ENCODE peak calls at places on chromosomes 5 and 9, in five cellular contexts. One of them, this sample, is unnamed.

GRCh38 chr5:89457411-89458329 is 574.7 kb upstream of the MEF2C start:
- DNase-seq in neuronal stem cell: no peak
- DNase-seq in H1: no peak
- DNase-seq in trophoblast cell: no peak
- DNase-seq in H9: no peak
- DNase-seq in this sample: peak

GRCh38 chr9:107049046-107049824 is 186.3 kb downstream of the ZNF462 start:
- DNase-seq in neuronal stem cell: no peak
- DNase-seq in H1: no peak
- DNase-seq in trophoblast cell: no peak
- DNase-seq in H9: peak
- DNase-seq in this sample: no peak

GRCh38 chr9:124420991-124421543 is 5.8 kb upstream of the PSMB7 start:
- DNase-seq in neuronal stem cell: no peak
- DNase-seq in H1: no peak
- DNase-seq in trophoblast cell: no peak
- DNase-seq in H9: no peak
- DNase-seq in this sample: peak

GRCh38 chr9:20078246-20078645 is 289.4 kb upstream of the SLC24A2 start:
- DNase-seq in neuronal stem cell: no peak
- DNase-seq in H1: no peak
- DNase-seq in trophoblast cell: no peak
- DNase-seq in H9: no peak
- DNase-seq in this sample: no peak

GRCh38 chr9:123473226-123473625 is 117.2 kb downstream of the CRB2 start:
- DNase-seq in neuronal stem cell: no peak
- DNase-seq in H1: no peak
- DNase-seq in trophoblast cell: no peak
- DNase-seq in H9: no peak
- DNase-seq in this sample: no peak

GRCh38 chr9:131889437-131890244 is 149.8 kb upstream of the RAPGEF1 start:
- DNase-seq in neuronal stem cell: no peak
- DNase-seq in H1: no peak
- DNase-seq in trophoblast cell: no peak
- DNase-seq in H9: peak
- DNase-seq in this sample: no peak

GRCh38 chr5:122942164-122942914 is 94.2 kb downstream of the PPIC start:
- DNase-seq in neuronal stem cell: no peak
- DNase-seq in H1: no peak
- DNase-seq in trophoblast cell: no peak
- DNase-seq in H9: no peak
- DNase-seq in this sample: peak

GRCh38 chr9:35816708-35817107 is 1.9 kb upstream of the HINT2 start:
- DNase-seq in neuronal stem cell: no peak
- DNase-seq in H1: no peak
- DNase-seq in trophoblast cell: no peak
- DNase-seq in H9: peak
- DNase-seq in this sample: peak

GRCh38 chr5:158676642-158677489 is 422.9 kb downstream of the EBF1 start:
- DNase-seq in neuronal stem cell: no peak
- DNase-seq in H1: peak
- DNase-seq in trophoblast cell: no peak
- DNase-seq in H9: peak
- DNase-seq in this sample: no peak

GRCh38 chr9:110936719-110937452 is 101.4 kb downstream of the LPAR1 start:
- DNase-seq in neuronal stem cell: no peak
- DNase-seq in H1: no peak
- DNase-seq in trophoblast cell: no peak
- DNase-seq in H9: no peak
- DNase-seq in this sample: peak

GRCh38 chr5:31329722-31330121 is 136.2 kb downstream of the CDH6 start:
- DNase-seq in neuronal stem cell: no peak
- DNase-seq in H1: no peak
- DNase-seq in trophoblast cell: no peak
- DNase-seq in H9: no peak
- DNase-seq in this sample: no peak

GRCh38 chr5:176355400-176356178 is 6.0 kb downstream of the KIAA1191 start:
- DNase-seq in neuronal stem cell: no peak
- DNase-seq in H1: no peak
- DNase-seq in trophoblast cell: no peak
- DNase-seq in H9: peak
- DNase-seq in this sample: no peak

DNA sequence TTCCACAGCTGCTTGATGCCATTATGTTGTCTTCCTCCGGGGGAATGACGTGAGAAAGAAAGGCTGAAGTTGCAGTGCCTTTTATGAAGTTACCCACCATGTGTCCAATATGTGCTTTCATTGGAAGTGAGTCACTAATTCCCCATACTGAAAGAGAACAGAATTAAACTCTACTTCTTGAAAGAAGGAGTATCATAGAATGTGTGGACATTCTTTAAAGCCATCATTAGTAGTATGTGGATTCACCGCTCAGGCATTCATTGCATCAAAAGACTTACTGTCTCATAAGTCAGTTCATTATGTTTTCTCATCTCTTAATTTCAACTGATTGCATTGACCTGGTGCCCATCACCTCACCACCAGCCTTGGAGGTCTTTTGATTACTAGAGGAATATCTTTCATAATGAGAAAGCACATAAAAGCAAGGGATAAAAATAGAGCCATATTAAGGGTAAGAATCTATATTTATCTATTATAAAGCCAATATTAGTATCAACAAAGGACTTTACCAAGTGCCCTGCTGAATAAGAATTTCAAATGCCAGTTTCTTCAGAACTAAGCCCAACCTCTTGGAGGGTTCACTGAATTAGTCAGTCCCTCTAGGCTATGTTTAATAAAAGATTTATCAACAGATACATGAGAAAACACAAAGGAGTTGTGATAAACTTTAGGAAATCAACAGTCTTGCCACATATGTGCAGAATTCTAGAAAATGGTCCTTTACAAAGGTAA is 516.1 kb downstream of the NTRK2 start:
- DNase-seq in neuronal stem cell: no peak
- DNase-seq in H1: no peak
- DNase-seq in trophoblast cell: no peak
- DNase-seq in H9: no peak
- DNase-seq in this sample: no peak
- H2BK12ac ChIP-seq in neuronal stem cell: no peak
- H2BK12ac ChIP-seq in H1: no peak
- H2BK12ac ChIP-seq in trophoblast cell: no peak
- H2BK12ac ChIP-seq in H9: no peak
- H2BK12ac ChIP-seq in this sample: no peak

DNA sequence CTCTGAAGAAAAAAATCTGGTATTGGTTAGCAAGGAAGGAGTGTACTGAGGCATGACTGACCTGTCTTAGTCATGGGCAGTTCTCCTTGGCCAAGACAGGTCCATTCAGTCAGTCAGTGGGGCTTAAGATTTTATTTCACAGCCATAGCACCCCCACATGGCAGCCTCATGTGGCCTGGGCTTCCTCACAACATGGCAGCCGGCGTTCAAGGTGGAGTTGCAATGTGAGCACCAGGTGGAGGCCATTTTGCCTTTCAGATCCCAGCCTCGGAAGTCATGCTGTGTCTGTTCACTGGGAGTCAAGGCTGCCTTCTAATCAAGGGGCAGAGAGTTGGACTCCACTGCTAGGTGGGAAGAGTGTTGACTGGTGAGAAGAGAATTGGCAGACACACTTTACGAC is 10.3 kb upstream of the CARD19 start:
- DNase-seq in neuronal stem cell: no peak
- DNase-seq in H1: no peak
- DNase-seq in trophoblast cell: no peak
- DNase-seq in H9: no peak
- DNase-seq in this sample: no peak
- H2AK5ac ChIP-seq in neuronal stem cell: no peak
- H2AK5ac ChIP-seq in H1: no peak
- H2AK5ac ChIP-seq in trophoblast cell: no peak
- H2AK5ac ChIP-seq in H9: no peak
- H2AK5ac ChIP-seq in this sample: no peak

GRCh38 chr5:74468421-74468820 is 172.1 kb downstream of the ENC1 start:
- DNase-seq in neuronal stem cell: no peak
- DNase-seq in H1: no peak
- DNase-seq in trophoblast cell: peak
- DNase-seq in H9: no peak
- DNase-seq in this sample: no peak
- H3K14ac ChIP-seq in neuronal stem cell: no peak
- H3K14ac ChIP-seq in H1: no peak
- H3K14ac ChIP-seq in trophoblast cell: no peak
- H3K14ac ChIP-seq in H9: no peak
- H3K14ac ChIP-seq in this sample: no peak

GRCh38 chr9:135606885-135607259 is 32.5 kb downstream of the GLT6D1 start:
- DNase-seq in neuronal stem cell: no peak
- DNase-seq in H1: no peak
- DNase-seq in trophoblast cell: no peak
- DNase-seq in H9: no peak
- DNase-seq in this sample: no peak

GRCh38 chr9:135608294-135608998 is 30.9 kb downstream of the GLT6D1 start:
- DNase-seq in neuronal stem cell: no peak
- DNase-seq in H1: no peak
- DNase-seq in trophoblast cell: no peak
- DNase-seq in H9: no peak
- DNase-seq in this sample: no peak

GRCh38 chr9:135608999-135609317 is 30.4 kb downstream of the GLT6D1 start:
- DNase-seq in neuronal stem cell: no peak
- DNase-seq in H1: no peak
- DNase-seq in trophoblast cell: no peak
- DNase-seq in H9: no peak
- DNase-seq in this sample: no peak

GRCh38 chr9:135609366-135609955 is 29.9 kb downstream of the GLT6D1 start:
- DNase-seq in neuronal stem cell: no peak
- DNase-seq in H1: no peak
- DNase-seq in trophoblast cell: no peak
- DNase-seq in H9: no peak
- DNase-seq in this sample: no peak

DNA sequence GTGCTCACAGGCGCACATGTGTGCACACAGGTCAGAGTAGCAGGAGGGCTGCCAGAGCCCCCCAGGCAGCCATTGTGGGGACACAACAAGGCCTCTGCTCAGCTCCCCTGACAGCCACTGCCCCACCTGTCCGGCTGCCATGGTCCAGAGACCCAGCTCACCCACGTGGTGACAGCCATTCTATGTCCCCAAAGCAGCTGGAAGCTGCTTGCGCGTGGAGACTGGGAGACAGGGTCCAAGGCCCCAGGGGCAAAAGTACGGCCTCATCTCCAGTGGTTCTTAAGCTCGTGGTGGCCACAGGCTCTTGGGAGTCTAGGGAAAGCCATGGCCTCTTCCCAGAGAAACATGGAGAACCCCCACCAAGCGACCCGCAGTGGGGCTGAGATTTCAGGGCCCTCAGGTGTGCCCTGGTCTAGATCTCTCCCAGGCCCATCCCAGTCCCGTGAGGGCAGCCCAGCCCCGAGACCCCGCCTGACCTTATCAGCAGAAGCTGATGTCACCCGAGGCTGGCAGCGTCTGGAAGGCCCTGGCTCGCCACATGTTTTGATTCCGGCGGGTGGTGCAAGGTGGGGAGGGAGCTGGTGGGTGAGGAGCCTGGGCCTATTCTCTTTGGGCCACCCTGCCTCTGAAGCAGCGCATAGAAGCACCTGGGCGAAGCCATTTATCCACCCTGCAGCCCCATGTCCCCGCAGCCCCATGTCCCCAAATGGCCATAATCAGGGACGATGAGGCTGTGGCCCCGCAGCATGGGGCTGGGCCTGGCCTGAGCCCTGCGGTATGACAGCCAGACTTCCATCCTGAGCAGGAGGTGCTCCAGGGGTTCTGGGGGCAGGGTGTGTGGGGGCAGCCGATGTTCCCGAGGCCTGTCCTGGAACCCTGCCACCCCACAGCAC is 31.7 kb downstream of the GLT6D1 start:
- DNase-seq in neuronal stem cell: no peak
- DNase-seq in H1: no peak
- DNase-seq in trophoblast cell: no peak
- DNase-seq in H9: peak
- DNase-seq in this sample: no peak
- H2BK12ac ChIP-seq in neuronal stem cell: peak
- H2BK12ac ChIP-seq in H1: no peak
- H2BK12ac ChIP-seq in trophoblast cell: no peak
- H2BK12ac ChIP-seq in H9: no peak
- H2BK12ac ChIP-seq in this sample: no peak

GRCh38 chr5:173745123-173745522 is 128.7 kb upstream of the BOD1 start:
- DNase-seq in neuronal stem cell: no peak
- DNase-seq in H1: no peak
- DNase-seq in trophoblast cell: peak
- DNase-seq in H9: peak
- DNase-seq in this sample: no peak
- H2AK5ac ChIP-seq in neuronal stem cell: peak
- H2AK5ac ChIP-seq in H1: peak
- H2AK5ac ChIP-seq in trophoblast cell: no peak
- H2AK5ac ChIP-seq in H9: no peak
- H2AK5ac ChIP-seq in this sample: no peak

GRCh38 chr5:42168091-42168670 is 243.1 kb downstream of the FBXO4 start:
- DNase-seq in neuronal stem cell: no peak
- DNase-seq in H1: no peak
- DNase-seq in trophoblast cell: peak
- DNase-seq in H9: peak
- DNase-seq in this sample: no peak
- H3K14ac ChIP-seq in neuronal stem cell: no peak
- H3K14ac ChIP-seq in H1: no peak
- H3K14ac ChIP-seq in trophoblast cell: no peak
- H3K14ac ChIP-seq in H9: no peak
- H3K14ac ChIP-seq in this sample: no peak

DNA sequence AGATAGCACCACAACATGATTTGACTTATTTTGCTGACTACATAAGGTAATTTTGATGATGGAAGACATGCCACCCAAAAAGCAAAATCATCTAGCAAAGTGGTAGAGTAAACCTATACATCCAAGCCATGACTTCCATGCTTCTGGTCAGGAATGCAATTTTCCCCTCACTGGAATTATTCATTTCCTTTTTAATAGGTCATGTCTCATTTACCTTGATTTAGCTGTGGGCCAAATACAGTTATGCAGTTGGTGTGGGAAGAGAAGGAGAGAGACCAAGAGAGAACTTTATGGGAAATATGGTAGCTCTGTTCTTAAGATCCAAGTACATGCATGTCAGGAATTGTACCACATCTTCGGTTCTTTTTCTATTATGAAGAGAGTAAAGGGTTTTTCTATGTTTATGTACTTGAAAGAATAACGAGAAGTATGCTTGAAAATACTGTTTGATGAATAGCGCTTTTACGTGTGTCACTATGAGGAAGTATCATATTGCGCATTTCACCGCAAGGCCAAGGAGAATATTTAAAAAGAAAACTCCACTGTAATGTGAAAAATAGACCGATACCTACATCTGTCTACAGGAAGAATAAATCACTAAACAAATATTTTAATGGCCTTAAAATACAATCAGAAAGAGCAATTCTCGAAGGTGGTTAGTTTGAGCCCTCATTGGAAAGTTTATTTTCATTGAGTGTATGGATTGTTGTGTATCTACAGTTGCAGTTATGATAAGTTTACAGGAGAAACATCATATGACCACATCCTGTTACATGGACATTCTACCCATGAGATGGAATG is 134.0 kb downstream of the FOXD1 start:
- DNase-seq in neuronal stem cell: no peak
- DNase-seq in H1: no peak
- DNase-seq in trophoblast cell: no peak
- DNase-seq in H9: no peak
- DNase-seq in this sample: no peak
- H2BK12ac ChIP-seq in neuronal stem cell: no peak
- H2BK12ac ChIP-seq in H1: no peak
- H2BK12ac ChIP-seq in trophoblast cell: no peak
- H2BK12ac ChIP-seq in H9: no peak
- H2BK12ac ChIP-seq in this sample: no peak

This sample was measured in mesenchymal stem cell.